ENCODE peak calls at places on chromosomes 1 and 21, in nine cellular contexts. Z, N, C, V, Y, B, O, X and F are unnamed samples.

GRCh38 chr1:55893155-55893554 is 678.0 kb upstream of the USP24 start:
- DNase-seq in Z (no peak), N (no peak), C (no peak), V (no peak), Y (no peak), B (no peak), O (no peak), X (peak; percentile 61), F (no peak)

GRCh38 chr1:10830961-10831669 is 34.7 kb upstream of the CASZ1 start:
- DNase-seq in Z (no peak), N (no peak), C (no peak), V (no peak), Y (no peak), B (no peak), O (no peak), X (no peak), F (no peak)

GRCh38 chr1:116508984-116509980 is 61.5 kb downstream of the CD58 start:
- DNase-seq in Z (no peak), N (no peak), C (no peak), V (no peak), Y (no peak), B (no peak), O (no peak), X (peak; percentile 84), F (no peak)

GRCh38 chr1:225886159-225887029 is 2.6 kb downstream of the LEFTY1 start:
- DNase-seq in Z (no peak), N (no peak), C (no peak), V (no peak), Y (no peak), B (no peak), O (no peak), X (peak; percentile 24), F (no peak)

GRCh38 chr21:27536319-27536718 is 569.4 kb upstream of the ADAMTS5 start:
- DNase-seq in Z (no peak), N (no peak), C (no peak), V (no peak), Y (no peak), B (no peak), O (no peak), X (peak; percentile 75), F (no peak)

GRCh38 chr1:29808141-29808995 is 572.0 kb downstream of the PTPRU start:
- DNase-seq in Z (no peak), N (no peak), C (no peak), V (peak; percentile 3), Y (no peak), B (no peak), O (no peak), X (no peak), F (no peak)

GRCh38 chr1:64864018-64864945 is 102.1 kb downstream of the JAK1 start:
- DNase-seq in Z (peak; percentile 80), N (peak; percentile 27), C (no peak), V (no peak), Y (peak; percentile 86), B (no peak), O (peak; percentile 62), X (no peak), F (peak; percentile 54)

GRCh38 chr1:61125263-61125662 is 42.9 kb downstream of the NFIA start:
- DNase-seq in Z (no peak), N (no peak), C (no peak), V (no peak), Y (no peak), B (no peak), O (no peak), X (no peak), F (no peak)

GRCh38 chr1:177783052-177783451 is 186.8 kb downstream of the SEC16B start:
- DNase-seq in Z (no peak), N (no peak), C (no peak), V (no peak), Y (no peak), B (no peak), O (no peak), X (no peak), F (no peak)

GRCh38 chr1:221567859-221568507 is 173.9 kb downstream of the DUSP10 start:
- DNase-seq in Z (no peak), N (no peak), C (no peak), V (no peak), Y (no peak), B (no peak), O (no peak), X (peak; percentile 33), F (no peak)

GRCh38 chr1:225877570-225877969 is 4.6 kb downstream of the TMEM63A start:
- DNase-seq in Z (peak; percentile 84), N (peak; percentile 87), C (peak; percentile 51), V (peak; percentile 61), Y (peak; percentile 49), B (peak; percentile 26), O (peak; percentile 76), X (peak; percentile 45), F (peak; percentile 53)

GRCh38 chr1:238898856-238899255 is 487.5 kb upstream of the CHRM3 start:
- DNase-seq in Z (no peak), N (no peak), C (no peak), V (no peak), Y (no peak), B (no peak), O (no peak), X (no peak), F (no peak)

GRCh38 chr1:1063945-1064831 is 9.9 kb downstream of the RNF223 start:
- DNase-seq in Z (no peak), N (peak; percentile 56), C (no peak), V (peak; percentile 60), Y (peak; percentile 66), B (no peak), O (peak; percentile 70), X (peak; percentile 94), F (peak; percentile 43)

GRCh38 chr21:37767984-37768383 is 148.3 kb downstream of the KCNJ6 start:
- DNase-seq in Z (no peak), N (no peak), C (no peak), V (no peak), Y (no peak), B (no peak), O (no peak), X (peak; percentile 61), F (no peak)

GRCh38 chr1:31152181-31152768 is 86.8 kb upstream of the PUM1 start:
- DNase-seq in Z (no peak), N (no peak), C (no peak), V (no peak), Y (no peak), B (no peak), O (peak; percentile 82), X (peak; percentile 87), F (no peak)

GRCh38 chr1:66556161-66556611 is 22.2 kb downstream of the SGIP1 start:
- DNase-seq in Z (no peak), N (no peak), C (no peak), V (no peak), Y (no peak), B (no peak), O (no peak), X (no peak), F (no peak)

GRCh38 chr1:47423872-47424271 is 7.8 kb downstream of the FOXE3 start:
- DNase-seq in Z (no peak), N (no peak), C (no peak), V (no peak), Y (no peak), B (no peak), O (no peak), X (no peak), F (no peak)
- H3K27me3 ChIP-seq in Z (peaks cover 10% of the 10 kb centered on the region), N (no peaks in the 10 kb centered on the region), C (no peaks in the 10 kb centered on the region), V (no peaks in the 10 kb centered on the region), Y (no peaks in the 10 kb centered on the region), B (peaks cover 14% of the 10 kb centered on the region), O (no peaks in the 10 kb centered on the region), X (peaks cover 9% of the 10 kb centered on the region), F (peaks cover 13% of the 10 kb centered on the region)

DNA sequence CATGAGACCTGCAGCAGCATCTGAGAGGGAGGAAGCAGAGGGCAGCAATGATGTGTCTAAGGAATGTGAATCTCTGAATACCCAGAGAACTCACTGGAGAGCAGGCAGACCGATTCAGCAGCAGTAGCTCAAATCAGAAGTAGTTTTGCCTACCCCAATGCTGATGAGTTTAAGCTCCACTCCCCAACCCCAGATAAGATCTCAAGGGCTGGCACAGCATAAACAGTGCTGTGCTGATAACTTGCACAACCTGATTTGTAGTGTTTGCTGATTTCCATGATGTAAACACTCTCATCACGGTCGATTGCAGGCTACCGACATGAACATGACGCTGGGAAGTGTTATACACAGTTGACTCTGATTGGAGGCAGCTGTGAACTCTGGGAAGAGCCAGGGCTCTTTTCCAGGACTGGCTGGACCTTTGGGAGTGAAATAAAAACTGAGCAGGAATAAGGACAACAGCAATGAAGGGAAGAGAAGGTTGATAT is 11.2 kb upstream of the HMGCS2 start:
- DNase-seq in Z (peak; percentile 78), N (peak; percentile 31), C (peak; percentile 64), V (peak; percentile 54), Y (no peak), B (no peak), O (peak; percentile 34), X (peak; percentile 64), F (no peak)
- TF ChIP-seq POLR2A in Z (no peak), N (no peak), C (no peak), V (no peak), Y (no peak), B (no peak), O (no peak), X (no peak), F (no peak)

GRCh38 chr1:181135462-181135781 is 46.9 kb downstream of the IER5 start:
- DNase-seq in Z (no peak), N (no peak), C (no peak), V (no peak), Y (peak; percentile 38), B (no peak), O (no peak), X (no peak), F (no peak)

GRCh38 chr1:181133441-181133951 is 45.0 kb downstream of the IER5 start:
- DNase-seq in Z (no peak), N (no peak), C (no peak), V (no peak), Y (no peak), B (no peak), O (no peak), X (no peak), F (peak; percentile 4)

GRCh38 chr1:181134543-181135461 is 46.3 kb downstream of the IER5 start:
- DNase-seq in Z (no peak), N (peak; percentile 44), C (no peak), V (peak; percentile 59), Y (peak; percentile 44), B (no peak), O (peak; percentile 67), X (peak; percentile 77), F (peak; percentile 58)

GRCh38 chr1:181135815-181136737 is 47.6 kb downstream of the IER5 start:
- DNase-seq in Z (no peak), N (no peak), C (no peak), V (no peak), Y (no peak), B (no peak), O (no peak), X (peak; percentile 94), F (peak; percentile 10)

DNA sequence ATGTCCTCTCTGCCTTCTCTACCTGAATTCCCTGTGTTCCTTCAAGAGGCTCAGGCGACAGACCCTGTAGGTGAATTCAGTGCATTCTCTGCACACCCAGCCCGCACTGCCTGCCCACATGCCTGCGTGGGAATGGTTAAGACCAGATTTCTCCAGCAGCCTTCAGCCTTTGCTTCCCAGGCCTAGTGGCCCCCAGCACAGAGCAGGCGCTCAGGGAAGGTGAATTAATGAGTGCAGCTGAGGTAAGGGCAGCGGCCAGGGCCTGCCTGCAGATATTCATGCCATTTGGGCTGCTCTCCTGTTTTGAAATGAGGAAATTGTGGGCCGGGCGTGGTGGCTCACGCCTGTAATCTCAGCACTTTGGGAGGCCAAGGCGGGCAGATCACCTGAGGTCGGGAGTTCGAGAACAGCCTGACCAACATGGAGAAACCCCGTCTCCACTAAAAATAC is 45.5 kb downstream of the IER5 start:
- DNase-seq in Z (no peak), N (no peak), C (no peak), V (no peak), Y (no peak), B (no peak), O (no peak), X (no peak), F (no peak)
- H3K4me1 ChIP-seq in Z (peaks cover 17% of the 10 kb centered on the region), N (peaks cover 24% of the 10 kb centered on the region), C (peaks cover 1% of the 10 kb centered on the region), V (no peaks in the 10 kb centered on the region), Y (peaks cover 46% of the 10 kb centered on the region), B (no peaks in the 10 kb centered on the region), O (peaks cover 31% of the 10 kb centered on the region), X (peaks cover 21% of the 10 kb centered on the region), F (peaks cover 2% of the 10 kb centered on the region)

GRCh38 chr1:15245593-15246325 is 1.3 kb upstream of the FHAD1 start:
- DNase-seq in Z (peak; percentile 81), N (no peak), C (peak; percentile 51), V (peak; percentile 32), Y (no peak), B (no peak), O (peak; percentile 59), X (peak; percentile 44), F (no peak)
- H3K27me3 ChIP-seq in Z (no peaks in the 10 kb centered on the region), N (no peaks in the 10 kb centered on the region), C (no peaks in the 10 kb centered on the region), V (no peaks in the 10 kb centered on the region), Y (no peaks in the 10 kb centered on the region), B (peaks cover 26% of the 10 kb centered on the region), O (no peaks in the 10 kb centered on the region), X (peaks cover 17% of the 10 kb centered on the region), F (peaks cover 13% of the 10 kb centered on the region)